ENCODE peak calls at places on chromosome 9, in four cellular contexts. R, J, T and O are unnamed samples.

GRCh38 chr9:116365056-116365471 is 211.5 kb downstream of the PAPPA start:
- DNase-seq in J (no peak), T (no peak), R (no peak), O (peak)

GRCh38 chr9:84759300-84759750 is 89.8 kb downstream of the NTRK2 start:
- DNase-seq in J (no peak), R (no peak), T (no peak), O (no peak)

GRCh38 chr9:16704096-16704488 is 166.4 kb downstream of the BNC2 start:
- DNase-seq in R (no peak), J (no peak), T (no peak), O (no peak)

GRCh38 chr9:79719989-79720388 is 148.2 kb downstream of the TLE4 start:
- DNase-seq in J (no peak), R (no peak), T (no peak), O (no peak)

GRCh38 chr9:6901179-6901578 is 143.4 kb downstream of the KDM4C start:
- DNase-seq in R (peak), J (no peak), T (peak), O (no peak)

GRCh38 chr9:125524522-125524921 is 182.5 kb downstream of the MAPKAP1 start:
- DNase-seq in R (no peak), J (peak), T (no peak), O (no peak)

GRCh38 chr9:123772374-123772773 is 157.6 kb downstream of the DENND1A start:
- DNase-seq in T (no peak), R (no peak), J (no peak), O (no peak)

GRCh38 chr9:98707158-98708102 is 1.3 kb downstream of the GABBR2 start:
- DNase-seq in J (peak), T (peak), R (peak), O (peak)

GRCh38 chr9:114619205-114619758 is 8.2 kb downstream of the TMEM268 start:
- DNase-seq in R (no peak), J (no peak), T (no peak), O (no peak)

GRCh38 chr9:78858266-78858665 is 561.3 kb downstream of the PSAT1 start:
- DNase-seq in T (no peak), J (no peak), R (no peak), O (no peak)

GRCh38 chr9:121745396-121745695 is 93.9 kb downstream of the DAB2IP start:
- DNase-seq in J (no peak), R (no peak), T (no peak), O (no peak)

GRCh38 chr9:6758418-6759113 is 793 bp downstream of the KDM4C start:
- DNase-seq in J (peak), T (peak), R (peak), O (peak)

GRCh38 chr9:35723426-35723825 is 8.6 kb downstream of the TLN1 start:
- DNase-seq in R (no peak), T (no peak), J (no peak), O (no peak)

GRCh38 chr9:124621371-124622328 is 114.5 kb upstream of the NR5A1 start:
- DNase-seq in T (no peak), R (no peak), J (no peak), O (no peak)

GRCh38 chr9:133880851-133881634 is 111.1 kb downstream of the VAV2 start:
- DNase-seq in R (no peak), J (no peak), T (no peak), O (no peak)

GRCh38 chr9:83013261-83013610 is 49.7 kb downstream of the RASEF start:
- DNase-seq in R (no peak), T (no peak), J (no peak), O (no peak)

GRCh38 chr9:91495450-91495849 is 71.8 kb upstream of the NFIL3 start:
- DNase-seq in R (no peak), J (no peak), T (no peak), O (no peak)

GRCh38 chr9:89465726-89466308 is 32.1 kb downstream of the SEMA4D start:
- DNase-seq in T (no peak), R (no peak), J (no peak), O (no peak)
- TF ChIP-seq ELF4 in T (no peak), R (no peak), J (no peak), O (no peak)

DNA sequence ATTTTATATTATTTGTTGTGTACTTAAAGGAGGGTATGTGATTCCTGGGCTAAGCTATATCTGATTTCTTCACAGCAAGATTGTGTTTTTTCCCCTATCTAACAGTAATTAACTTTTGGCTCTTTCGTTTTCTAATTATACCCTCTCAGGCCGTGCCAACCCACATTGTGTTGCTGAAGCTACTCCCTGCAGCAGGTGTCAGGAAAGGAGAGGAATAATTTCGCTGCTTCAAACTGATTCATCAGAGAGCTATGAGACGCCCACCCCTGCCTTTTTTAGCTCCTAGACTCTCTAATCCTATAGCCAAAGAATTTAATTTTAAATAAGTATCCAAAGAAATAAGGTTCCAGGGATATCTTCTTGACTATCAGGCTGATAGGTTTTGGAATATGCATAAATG is 3.8 kb downstream of the CAVIN4 start:
- DNase-seq in T (no peak), J (no peak), R (no peak), O (no peak)
- TF ChIP-seq ELF4 in T (no peak), J (no peak), R (no peak), O (no peak)

GRCh38 chr9:112819635-112820496 is 69.3 kb downstream of the SNX30 start:
- DNase-seq in R (peak), T (peak), J (peak), O (peak)
- TF ChIP-seq ELF4 in R (no peak), T (no peak), J (no peak), O (no peak)

DNA sequence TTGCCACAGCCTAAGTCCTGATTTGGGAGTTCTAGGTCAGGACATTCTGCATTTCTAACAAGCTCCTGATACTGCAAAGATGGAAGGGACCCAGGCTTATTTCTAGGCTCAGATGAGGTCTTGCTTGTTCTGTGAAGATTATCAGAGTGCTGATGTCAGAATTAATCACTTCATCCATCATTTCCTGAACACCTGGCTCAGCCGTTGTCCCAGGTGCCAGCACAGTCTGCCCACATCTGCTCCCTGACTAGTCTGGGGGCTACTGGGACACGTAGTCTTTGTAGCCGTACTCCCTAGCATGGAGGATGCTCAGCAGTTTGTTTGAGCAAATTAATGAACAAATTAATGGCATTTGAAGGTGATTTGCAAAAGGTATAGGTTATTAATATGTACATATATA is 17.9 kb upstream of the SPINK4 start:
- DNase-seq in R (no peak), J (no peak), T (no peak), O (no peak)
- TF ChIP-seq ELF4 in R (no peak), J (no peak), T (no peak), O (no peak)